ENCODE peak calls at places on chromosomes 16 and 17, in ten cellular contexts. N, R, P, H, A, M, S, W, C and B are unnamed samples.

GRCh38 chr17:72193395-72194106 is 72.7 kb downstream of the SOX9 start:
- DNase-seq in N (peak), M (peak), H (no peak), R (no peak), S (no peak), W (no peak), P (peak), C (no peak), A (no peak), B (no peak)

GRCh38 chr16:84526794-84527485 is 22.5 kb upstream of the MEAK7 start:
- DNase-seq in H (peak), A (peak), R (no peak), S (no peak), W (no peak), P (peak), N (peak), C (no peak), M (peak), B (peak)

GRCh38 chr17:70891301-70891700 is 722.0 kb downstream of the KCNJ2 start:
- DNase-seq in W (no peak), S (no peak), R (no peak), M (no peak), A (no peak), N (no peak), H (no peak), C (no peak), P (no peak), B (no peak)

GRCh38 chr17:48819466-48819865 is 2.4 kb upstream of the TTLL6 start:
- DNase-seq in M (no peak), A (no peak), P (no peak), R (no peak), W (no peak), C (no peak), S (no peak), H (no peak), N (no peak), B (no peak)

GRCh38 chr17:83176272-83176955 is 97.0 kb downstream of the METRNL start:
- DNase-seq in P (no peak), R (peak), A (no peak), S (no peak), M (no peak), W (no peak), N (no peak), H (no peak), C (peak), B (no peak)

GRCh38 chr16:89599451-89599858 is 14.0 kb upstream of the DPEP1 start:
- DNase-seq in W (peak), S (peak), P (peak), A (no peak), R (no peak), H (no peak), C (peak), N (no peak), M (peak), B (no peak)

GRCh38 chr16:70162041-70162451 is 11.5 kb upstream of the CLEC18C start:
- DNase-seq in M (peak), H (no peak), R (peak), C (no peak), A (no peak), S (no peak), W (peak), N (peak), P (peak), B (no peak)

GRCh38 chr17:37848690-37849616 is 75.3 kb upstream of the TBC1D3K start:
- DNase-seq in A (no peak), H (peak), R (no peak), S (no peak), W (no peak), N (peak), P (peak), M (peak), C (no peak), B (peak)

GRCh38 chr17:46943511-46944393 is 20.8 kb downstream of the GOSR2 start:
- DNase-seq in R (no peak), A (no peak), C (peak), N (peak), H (no peak), S (no peak), M (no peak), W (no peak), P (peak), B (no peak)

GRCh38 chr17:69597898-69598692 is 183.6 kb downstream of the MAP2K6 start:
- DNase-seq in C (no peak), R (no peak), N (peak), W (no peak), S (no peak), M (peak), P (peak), H (no peak), A (no peak), B (no peak)

GRCh38 chr17:13806023-13806553 is 204.4 kb upstream of the HS3ST3A1 start:
- DNase-seq in H (no peak), M (no peak), S (no peak), A (no peak), N (no peak), R (no peak), P (no peak), W (no peak), C (no peak), B (no peak)

GRCh38 chr17:77927777-77928518 is 30.6 kb upstream of the TNRC6C start:
- DNase-seq in W (no peak), C (no peak), N (no peak), S (no peak), R (no peak), M (no peak), P (no peak), H (no peak), A (no peak), B (no peak)

GRCh38 chr17:38701504-38702165 is 3.4 kb upstream of the MLLT6 start:
- DNase-seq in C (no peak), H (no peak), S (peak), M (peak), W (no peak), A (no peak), R (no peak), N (peak), P (peak), B (no peak)

GRCh38 chr17:55500103-55500502 is 11.1 kb downstream of the SMIM36 start:
- DNase-seq in S (no peak), H (no peak), W (no peak), M (no peak), N (no peak), A (no peak), R (no peak), C (no peak), P (no peak), B (no peak)

GRCh38 chr16:89906141-89907025 is 12.3 kb upstream of the MC1R start:
- DNase-seq in P (no peak), C (peak), M (no peak), W (no peak), S (no peak), A (no peak), N (no peak), R (no peak), H (no peak), B (no peak)

GRCh38 chr17:494601-495195 is 142.1 kb upstream of the RPH3AL start:
- DNase-seq in H (no peak), P (no peak), R (no peak), S (no peak), N (no peak), M (no peak), W (no peak), A (no peak), C (no peak), B (no peak)

GRCh38 chr16:50879873-50880695 is 138.2 kb downstream of the CYLD start:
- DNase-seq in H (no peak), C (no peak), A (no peak), R (peak), S (no peak), M (peak), W (no peak), N (no peak), P (no peak), B (no peak)

GRCh38 chr16:70703041-70703834 is 17.4 kb upstream of the MTSS2 start:
- DNase-seq in C (peak), W (no peak), H (peak), R (no peak), P (peak), S (peak), A (peak), N (peak), M (no peak), B (no peak)

GRCh38 chr17:45270828-45271418 is 9.0 kb upstream of the SPATA32 start:
- DNase-seq in N (no peak), P (no peak), R (no peak), M (no peak), H (no peak), C (peak), S (no peak), W (peak), A (no peak), B (no peak)

GRCh38 chr16:74505011-74505410 is 83.7 kb upstream of the CLEC18B start:
- DNase-seq in W (no peak), S (no peak), H (no peak), N (no peak), M (no peak), R (no peak), P (no peak), A (no peak), C (no peak), B (no peak)

GRCh38 chr17:64196626-64197025 is 66.4 kb downstream of the TEX2 start:
- DNase-seq in W (no peak), R (no peak), S (no peak), P (peak), N (peak), C (no peak), M (peak), A (no peak), H (peak), B (no peak)

GRCh38 chr17:73588291-73589095 is 55.8 kb downstream of the SDK2 start:
- DNase-seq in N (no peak), W (no peak), P (no peak), H (no peak), R (no peak), S (no peak), C (no peak), M (peak), A (no peak), B (no peak)

GRCh38 chr17:72336026-72336803 is 215.4 kb downstream of the SOX9 start:
- DNase-seq in S (no peak), M (no peak), A (no peak), W (no peak), R (no peak), C (no peak), P (no peak), H (peak), N (no peak), B (no peak)

GRCh38 chr16:88306860-88307545 is 75.8 kb upstream of the ZNF469 start:
- DNase-seq in W (no peak), N (peak), H (peak), A (no peak), C (no peak), M (peak), P (peak), S (no peak), R (no peak), B (no peak)

GRCh38 chr17:46739982-46740381 is 78.5 kb downstream of the WNT3 start:
- DNase-seq in N (no peak), H (no peak), C (no peak), S (no peak), M (no peak), A (no peak), R (no peak), P (no peak), W (no peak), B (no peak)

GRCh38 chr16:56470232-56470631 is 18.9 kb downstream of the OGFOD1 start:
- DNase-seq in C (no peak), S (no peak), P (no peak), R (no peak), M (peak), H (no peak), W (no peak), A (no peak), N (no peak), B (no peak)

GRCh38 chr17:77593081-77593480 is 365.4 kb upstream of the TNRC6C start:
- DNase-seq in N (no peak), M (no peak), A (no peak), C (no peak), S (no peak), R (no peak), H (no peak), W (no peak), P (no peak), B (no peak)

GRCh38 chr16:56477096-56477878 is 25.9 kb downstream of the OGFOD1 start:
- DNase-seq in M (peak), P (peak), C (no peak), H (peak), A (no peak), N (peak), R (no peak), W (no peak), S (no peak), B (no peak)

GRCh38 chr16:679808-680624 is at the start of gene STUB1:
- DNase-seq in P (peak), R (peak), H (peak), W (peak), N (peak), S (peak), C (peak), M (peak), A (peak), B (no peak)

GRCh38 chr17:321386-321941 is 31.1 kb downstream of the RPH3AL start:
- DNase-seq in R (no peak), M (no peak), H (no peak), N (no peak), A (no peak), P (no peak), S (no peak), W (no peak), C (no peak), B (no peak)

GRCh38 chr16:48444574-48444973 is 59.4 kb upstream of the SIAH1 start:
- DNase-seq in S (no peak), P (peak), H (peak), A (no peak), N (peak), M (peak), R (no peak), C (no peak), W (no peak), B (no peak)

GRCh38 chr17:22277595-22277994 is 585.3 kb downstream of the KCNJ18 start:
- DNase-seq in W (no peak), N (no peak), P (no peak), C (no peak), H (no peak), R (no peak), S (no peak), M (no peak), A (no peak), B (no peak)

GRCh38 chr17:691423-691822 is 23.2 kb downstream of the VPS53 start:
- DNase-seq in N (peak), H (no peak), W (no peak), A (no peak), R (no peak), C (no peak), M (peak), S (no peak), P (peak), B (no peak)

GRCh38 chr17:81404557-81405165 is 9.4 kb downstream of the BAHCC1 start:
- DNase-seq in M (no peak), W (no peak), S (peak), P (no peak), A (no peak), N (no peak), C (no peak), H (no peak), R (no peak), B (no peak)

GRCh38 chr16:57946181-57946801 is 24.6 kb downstream of the CNGB1 start:
- DNase-seq in N (no peak), S (no peak), P (no peak), C (peak), A (no peak), M (no peak), R (no peak), W (no peak), H (no peak), B (no peak)

GRCh38 chr17:1793447-1793806 is 31.6 kb downstream of the SERPINF1 start:
- DNase-seq in M (peak), W (no peak), R (no peak), H (no peak), S (no peak), N (peak), C (peak), P (no peak), A (peak), B (no peak)

GRCh38 chr17:68101992-68102758 is 66.6 kb downstream of the KPNA2 start:
- DNase-seq in C (no peak), N (no peak), A (peak), H (no peak), P (no peak), R (peak), S (peak), W (peak), M (peak), B (no peak)

GRCh38 chr17:32161506-32162365 is 19.4 kb downstream of the RHOT1 start:
- DNase-seq in C (no peak), W (no peak), M (peak), H (peak), S (peak), A (no peak), R (no peak), N (peak), P (peak), B (no peak)

GRCh38 chr17:80029235-80029974 is 6.3 kb downstream of the TBC1D16 start:
- DNase-seq in W (no peak), N (peak), M (peak), S (peak), H (peak), R (peak), A (no peak), P (peak), C (no peak), B (peak)
- TF ChIP-seq CTCF in W (no peak), N (no peak), M (no peak), S (no peak), H (no peak), R (no peak), A (no peak), P (no peak), C (no peak), B (no peak)

GRCh38 chr17:79126139-79126538 is 51.5 kb downstream of the ENGASE start:
- DNase-seq in M (no peak), N (no peak), S (peak), H (no peak), W (peak), R (no peak), P (no peak), C (peak), A (peak), B (no peak)
- TF ChIP-seq CTCF in M (peak), N (no peak), S (peak), H (no peak), W (peak), R (no peak), P (no peak), C (peak), A (peak), B (peak)

GRCh38 chr17:57543230-57543629 is 201.9 kb downstream of the CCDC182 start:
- DNase-seq in C (no peak), P (no peak), M (no peak), A (no peak), R (no peak), N (no peak), H (no peak), S (no peak), W (no peak), B (no peak)

GRCh38 chr17:57541049-57541448 is 204.1 kb downstream of the CCDC182 start:
- DNase-seq in N (no peak), C (no peak), M (no peak), A (no peak), P (no peak), H (no peak), S (no peak), W (no peak), R (no peak), B (no peak)

GRCh38 chr17:57540596-57540995 is 204.5 kb downstream of the CCDC182 start:
- DNase-seq in M (no peak), C (no peak), S (peak), N (no peak), R (no peak), W (no peak), H (no peak), A (no peak), P (no peak), B (no peak)

GRCh38 chr17:57542518-57542917 is 202.6 kb downstream of the CCDC182 start:
- DNase-seq in P (no peak), W (no peak), S (no peak), N (no peak), H (no peak), R (no peak), C (no peak), A (no peak), M (no peak), B (no peak)

GRCh38 chr17:57541472-57542394 is 203.4 kb downstream of the CCDC182 start:
- DNase-seq in C (peak), P (no peak), A (no peak), S (no peak), N (peak), W (no peak), M (no peak), H (peak), R (no peak), B (no peak)
- TF ChIP-seq CTCF in C (peak), P (no peak), A (no peak), S (no peak), N (no peak), W (no peak), M (no peak), H (no peak), R (no peak), B (no peak)

DNA sequence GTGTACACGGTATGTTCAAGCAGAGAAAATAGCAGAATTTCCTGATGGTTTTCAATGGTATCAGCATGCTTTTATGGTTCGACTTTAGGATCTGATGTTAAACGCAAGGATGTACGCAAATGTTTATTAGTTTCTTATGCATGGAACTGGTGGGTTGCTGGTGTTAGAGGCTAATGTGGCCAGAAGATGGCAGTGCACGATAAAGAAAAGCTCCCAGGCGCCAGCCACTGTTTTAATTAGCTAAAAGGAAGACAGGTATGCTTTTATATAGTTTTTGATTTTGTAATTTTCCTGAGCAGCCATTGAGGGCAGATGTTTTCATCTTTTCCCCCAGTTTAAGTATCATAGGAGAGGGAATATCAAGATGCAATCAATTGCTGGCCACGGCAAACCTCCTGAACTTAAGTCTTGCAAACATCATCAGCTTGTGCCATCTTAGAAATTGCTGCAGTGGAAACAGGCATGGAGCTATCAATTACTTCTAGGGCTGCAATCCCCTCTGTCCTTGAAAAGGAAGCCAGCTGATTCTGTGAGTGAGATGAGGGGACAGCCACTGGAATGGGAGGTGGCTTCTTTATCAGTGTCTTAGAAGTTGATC is 648.5 kb upstream of the RBFOX1 start:
- DNase-seq in C (peak), M (peak), S (peak), P (peak), R (no peak), W (peak), H (no peak), A (peak), N (no peak), B (no peak)
- TF ChIP-seq CTCF in C (peak), M (peak), S (peak), P (peak), R (no peak), W (peak), H (no peak), A (peak), N (no peak), B (peak)

GRCh38 chr16:14672403-14672971 is 21.6 kb downstream of the PLA2G10 start:
- DNase-seq in M (no peak), H (no peak), S (peak), N (no peak), R (peak), A (no peak), P (no peak), C (no peak), W (no peak), B (peak)

GRCh38 chr16:14668556-14669223 is 25.4 kb downstream of the PLA2G10 start:
- DNase-seq in P (no peak), W (no peak), H (no peak), C (no peak), S (peak), A (no peak), N (no peak), M (no peak), R (no peak), B (no peak)

GRCh38 chr16:14667347-14668266 is 26.5 kb downstream of the PLA2G10 start:
- DNase-seq in R (peak), C (no peak), A (no peak), M (no peak), H (no peak), W (no peak), S (peak), N (no peak), P (no peak), B (no peak)

DNA sequence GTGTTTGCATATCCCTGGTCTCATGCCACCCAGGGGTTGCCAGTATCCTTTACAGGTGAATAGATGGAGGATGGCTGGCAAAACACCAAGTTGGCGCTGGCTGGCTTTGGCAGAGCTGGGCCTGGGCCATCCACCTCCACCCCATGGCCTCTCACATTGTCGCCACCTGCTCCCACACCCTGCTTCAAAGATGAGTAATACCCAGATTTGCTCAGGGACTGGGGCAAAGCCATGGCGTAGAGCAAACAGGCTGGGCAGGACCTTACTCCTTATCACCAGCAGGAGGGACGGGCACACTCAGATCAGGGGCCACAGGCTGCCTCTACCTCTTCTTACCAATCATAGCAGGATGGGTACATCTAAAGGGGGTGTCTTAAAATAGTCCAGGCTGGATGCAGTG is 24.3 kb downstream of the PLA2G10 start:
- DNase-seq in C (no peak), M (peak), S (peak), A (no peak), P (no peak), W (no peak), R (peak), H (no peak), N (no peak), B (no peak)
- TF ChIP-seq CTCF in C (no peak), M (peak), S (peak), A (no peak), P (no peak), W (no peak), R (no peak), H (no peak), N (no peak), B (no peak)

GRCh38 chr17:50114401-50114800 is 15.6 kb downstream of the SAMD14 start:
- DNase-seq in R (no peak), A (no peak), H (no peak), W (peak), N (no peak), S (no peak), C (no peak), M (no peak), P (no peak), B (no peak)
- TF ChIP-seq CTCF in R (no peak), A (no peak), H (no peak), W (no peak), N (no peak), S (no peak), C (no peak), M (no peak), P (no peak), B (no peak)

GRCh38 chr17:74814453-74814852 is 38.3 kb upstream of the NAT9 start:
- DNase-seq in A (no peak), R (no peak), W (no peak), N (no peak), C (no peak), S (no peak), M (peak), H (no peak), P (no peak), B (no peak)
- TF ChIP-seq CTCF in A (no peak), R (no peak), W (no peak), N (peak), C (peak), S (no peak), M (peak), H (no peak), P (no peak), B (no peak)

GRCh38 chr17:53039981-53040380 is 782.7 kb upstream of the KIF2B start:
- DNase-seq in W (no peak), A (no peak), R (no peak), C (no peak), N (no peak), P (no peak), M (no peak), H (no peak), S (no peak), B (no peak)
- TF ChIP-seq CTCF in W (no peak), A (no peak), R (no peak), C (no peak), N (no peak), P (no peak), M (no peak), H (no peak), S (no peak), B (no peak)